ENCODE peak calls at places on chromosomes 2 and 18, in five cellular contexts. M is GM13976, Y is stomach, L is neural crest cell, J is glutamatergic neuron. Q is an unnamed sample.

GRCh38 chr2:886072-887022 is 64.3 kb upstream of the SNTG2 start:
- DNase-seq in M (no peak), J (no peak), L (no peak), Y (no peak), Q (no peak)

GRCh38 chr2:60260646-60261296 is 292.7 kb downstream of the BCL11A start:
- DNase-seq in M (no peak), L (no peak), Y (peak), J (no peak), Q (no peak)

GRCh38 chr2:25376750-25377621 is 35.3 kb upstream of the DNMT3A start:
- DNase-seq in Y (peak), L (peak), M (peak), J (peak), Q (peak)

GRCh38 chr2:212005077-212005671 is 533.4 kb downstream of the ERBB4 start:
- DNase-seq in L (peak), M (peak), J (peak), Y (peak), Q (no peak)

GRCh38 chr18:49168970-49169619 is 218.3 kb upstream of the SMAD7 start:
- DNase-seq in M (no peak), Y (peak), J (no peak), L (no peak), Q (no peak)

GRCh38 chr18:62863629-62864028 is 148.3 kb downstream of the PHLPP1 start:
- DNase-seq in Y (no peak), M (no peak), J (no peak), L (no peak), Q (peak)

GRCh38 chr2:217433522-217433921 is 569.3 kb downstream of the TNS1 start:
- DNase-seq in Y (no peak), M (no peak), J (no peak), L (no peak), Q (no peak)

GRCh38 chr2:8456149-8457091 is 225.4 kb upstream of the ID2 start:
- DNase-seq in M (peak), L (no peak), Y (peak), J (no peak), Q (no peak)

GRCh38 chr2:111671426-111672150 is 212.4 kb downstream of the ANAPC1 start:
- DNase-seq in Y (peak), J (no peak), M (no peak), L (no peak), Q (no peak)

GRCh38 chr2:106572541-106573148 is 85.5 kb downstream of the CD8B2 start:
- DNase-seq in J (peak), L (no peak), M (no peak), Y (no peak), Q (no peak)

GRCh38 chr18:71114550-71115210 is 825.8 kb downstream of the SOCS6 start:
- DNase-seq in M (no peak), J (no peak), Y (no peak), L (no peak), Q (no peak)

GRCh38 chr2:155250800-155251199 is 552.3 kb downstream of the KCNJ3 start:
- DNase-seq in J (no peak), M (no peak), L (no peak), Y (no peak), Q (no peak)

GRCh38 chr2:168272225-168272624 is 24.8 kb upstream of the STK39 start:
- DNase-seq in L (no peak), J (no peak), M (no peak), Y (no peak), Q (no peak)

GRCh38 chr2:164514491-164514890 is 106.8 kb downstream of the GRB14 start:
- DNase-seq in J (no peak), L (no peak), Y (no peak), M (no peak), Q (no peak)

GRCh38 chr2:23916727-23917458 is 10.0 kb downstream of the ATAD2B start:
- DNase-seq in J (no peak), L (no peak), M (no peak), Y (no peak), Q (no peak)

GRCh38 chr18:63207825-63208224 is 111.7 kb downstream of the BCL2 start:
- DNase-seq in L (no peak), J (no peak), Y (no peak), M (no peak), Q (no peak)

GRCh38 chr2:237987263-237987662 is 20.4 kb downstream of the UBE2F start:
- DNase-seq in Y (no peak), M (no peak), L (no peak), J (no peak), Q (no peak)

GRCh38 chr18:79877163-79878091 is 74.0 kb downstream of the SLC66A2 start:
- DNase-seq in M (no peak), Y (no peak), J (no peak), L (no peak), Q (no peak)
- TF ChIP-seq CTCF in M (no peak), Y (no peak), J (no peak), L (no peak), Q (no peak)

GRCh38 chr2:64000630-64001381 is 18.4 kb downstream of the VPS54 start:
- DNase-seq in M (no peak), Y (no peak), L (no peak), J (no peak), Q (no peak)
- TF ChIP-seq CTCF in M (no peak), Y (no peak), L (no peak), J (no peak), Q (no peak)

GRCh38 chr2:134917958-134918517 is 584 bp upstream of the CCNT2 start:
- DNase-seq in M (no peak), L (no peak), Y (peak), J (peak), Q (no peak)
- TF ChIP-seq CTCF in M (peak), L (peak), Y (peak), J (no peak), Q (peak)

GRCh38 chr18:77063256-77063655 is 69.3 kb downstream of the MBP start:
- DNase-seq in L (no peak), M (peak), Y (peak), J (no peak), Q (no peak)

GRCh38 chr18:77061291-77061945 is 71.2 kb downstream of the MBP start:
- DNase-seq in Y (no peak), L (no peak), M (no peak), J (no peak), Q (no peak)

GRCh38 chr18:77062518-77063003 is 70.0 kb downstream of the MBP start:
- DNase-seq in Y (peak), L (no peak), M (no peak), J (no peak), Q (no peak)

GRCh38 chr18:77059294-77059916 is 73.2 kb downstream of the MBP start:
- DNase-seq in M (no peak), J (peak), Y (no peak), L (peak), Q (no peak)

DNA sequence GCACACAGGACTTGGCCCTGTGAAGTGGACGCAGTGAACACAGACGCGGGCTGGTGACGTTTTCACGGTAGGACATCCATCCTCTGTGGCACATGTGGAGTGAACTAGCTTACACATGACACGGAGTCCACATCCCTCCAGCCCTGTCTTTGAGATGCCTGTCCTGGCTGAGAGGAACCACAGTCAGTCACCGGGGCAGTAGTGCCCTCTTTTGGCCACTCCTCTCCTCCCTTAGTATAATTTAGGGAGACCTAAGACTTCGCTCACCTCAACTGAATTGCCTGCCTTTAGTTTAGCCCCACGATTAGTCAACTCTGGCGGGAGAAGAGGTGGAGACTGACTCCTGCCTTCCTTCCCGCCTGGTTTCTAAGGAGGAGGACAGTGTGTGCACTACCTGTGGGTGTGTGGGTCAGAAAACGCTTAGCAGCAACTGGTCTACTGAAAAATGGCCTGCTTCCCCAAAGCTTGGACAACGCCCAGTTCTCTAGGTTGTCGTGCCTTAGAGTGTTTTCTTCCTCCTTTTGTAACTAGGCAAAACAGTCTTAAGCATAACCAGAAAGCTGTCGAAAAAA is 70.6 kb downstream of the MBP start:
- DNase-seq in M (no peak), L (no peak), J (no peak), Y (no peak), Q (no peak)
- TF ChIP-seq CTCF in M (peak), L (no peak), J (no peak), Y (no peak), Q (no peak)